ENCODE peak calls at places on chromosomes 6 and 20, in nine cellular contexts. One of them, this sample, is unnamed.

GRCh38 chr6:34608321-34609091 is 52.4 kb upstream of the SPDEF start:
- DNase-seq in lower lobe of right lung: no peak
- DNase-seq in sigmoid colon: no peak
- DNase-seq in effector CD8-positive, alpha-beta T cell: no peak
- DNase-seq in NCI-H748 treated with DMSO at 0.1 percent for 48 hours: no peak
- DNase-seq in H4: no peak
- DNase-seq in naive B cell: no peak
- DNase-seq in RWPE1: no peak
- DNase-seq in activated T-helper 1 cell treated with Interleukin-2 at 50 U/mL for 16 hours: no peak
- DNase-seq in this sample: no peak

GRCh38 chr6:25136879-25137278 is 142.3 kb upstream of the CARMIL1 start:
- DNase-seq in lower lobe of right lung: no peak
- DNase-seq in sigmoid colon: no peak
- DNase-seq in effector CD8-positive, alpha-beta T cell: no peak
- DNase-seq in NCI-H748 treated with DMSO at 0.1 percent for 48 hours: no peak
- DNase-seq in H4: no peak
- DNase-seq in naive B cell: no peak
- DNase-seq in RWPE1: no peak
- DNase-seq in activated T-helper 1 cell treated with Interleukin-2 at 50 U/mL for 16 hours: no peak
- DNase-seq in this sample: no peak

GRCh38 chr6:79045966-79046365 is 32.1 kb downstream of the PHIP start:
- DNase-seq in lower lobe of right lung: no peak
- DNase-seq in sigmoid colon: no peak
- DNase-seq in effector CD8-positive, alpha-beta T cell: no peak
- DNase-seq in NCI-H748 treated with DMSO at 0.1 percent for 48 hours: no peak
- DNase-seq in H4: no peak
- DNase-seq in naive B cell: no peak
- DNase-seq in RWPE1: no peak
- DNase-seq in activated T-helper 1 cell treated with Interleukin-2 at 50 U/mL for 16 hours: no peak
- DNase-seq in this sample: no peak

GRCh38 chr6:151690768-151691562 is 116.5 kb upstream of the ESR1 start:
- DNase-seq in lower lobe of right lung: no peak
- DNase-seq in sigmoid colon: no peak
- DNase-seq in effector CD8-positive, alpha-beta T cell: no peak
- DNase-seq in NCI-H748 treated with DMSO at 0.1 percent for 48 hours: no peak
- DNase-seq in H4: peak
- DNase-seq in naive B cell: peak
- DNase-seq in RWPE1: no peak
- DNase-seq in activated T-helper 1 cell treated with Interleukin-2 at 50 U/mL for 16 hours: no peak
- DNase-seq in this sample: peak

GRCh38 chr6:89368107-89368506 is 15.6 kb upstream of the UBE2J1 start:
- DNase-seq in lower lobe of right lung: peak
- DNase-seq in sigmoid colon: peak
- DNase-seq in effector CD8-positive, alpha-beta T cell: peak
- DNase-seq in NCI-H748 treated with DMSO at 0.1 percent for 48 hours: peak
- DNase-seq in H4: peak
- DNase-seq in naive B cell: peak
- DNase-seq in RWPE1: peak
- DNase-seq in activated T-helper 1 cell treated with Interleukin-2 at 50 U/mL for 16 hours: peak
- DNase-seq in this sample: peak

GRCh38 chr6:150200428-150201105 is 57.7 kb downstream of the PPP1R14C start:
- DNase-seq in lower lobe of right lung: no peak
- DNase-seq in sigmoid colon: no peak
- DNase-seq in effector CD8-positive, alpha-beta T cell: no peak
- DNase-seq in NCI-H748 treated with DMSO at 0.1 percent for 48 hours: no peak
- DNase-seq in H4: no peak
- DNase-seq in naive B cell: no peak
- DNase-seq in RWPE1: no peak
- DNase-seq in activated T-helper 1 cell treated with Interleukin-2 at 50 U/mL for 16 hours: no peak
- DNase-seq in this sample: no peak

GRCh38 chr6:16292432-16292831 is 54.0 kb downstream of the GMPR start:
- DNase-seq in lower lobe of right lung: no peak
- DNase-seq in sigmoid colon: no peak
- DNase-seq in effector CD8-positive, alpha-beta T cell: no peak
- DNase-seq in NCI-H748 treated with DMSO at 0.1 percent for 48 hours: no peak
- DNase-seq in H4: no peak
- DNase-seq in naive B cell: no peak
- DNase-seq in RWPE1: no peak
- DNase-seq in activated T-helper 1 cell treated with Interleukin-2 at 50 U/mL for 16 hours: no peak
- DNase-seq in this sample: no peak

GRCh38 chr20:49532285-49532946 is 35.5 kb downstream of the PTGIS start:
- DNase-seq in lower lobe of right lung: no peak
- DNase-seq in sigmoid colon: no peak
- DNase-seq in effector CD8-positive, alpha-beta T cell: no peak
- DNase-seq in NCI-H748 treated with DMSO at 0.1 percent for 48 hours: no peak
- DNase-seq in H4: no peak
- DNase-seq in naive B cell: no peak
- DNase-seq in RWPE1: no peak
- DNase-seq in activated T-helper 1 cell treated with Interleukin-2 at 50 U/mL for 16 hours: no peak
- DNase-seq in this sample: no peak

GRCh38 chr6:111176038-111176762 is 88.9 kb downstream of the SLC16A10 start:
- DNase-seq in lower lobe of right lung: no peak
- DNase-seq in sigmoid colon: no peak
- DNase-seq in effector CD8-positive, alpha-beta T cell: no peak
- DNase-seq in NCI-H748 treated with DMSO at 0.1 percent for 48 hours: no peak
- DNase-seq in H4: no peak
- DNase-seq in naive B cell: no peak
- DNase-seq in RWPE1: no peak
- DNase-seq in activated T-helper 1 cell treated with Interleukin-2 at 50 U/mL for 16 hours: no peak
- DNase-seq in this sample: no peak

GRCh38 chr6:114432380-114432779 is 89.6 kb upstream of the HS3ST5 start:
- DNase-seq in lower lobe of right lung: no peak
- DNase-seq in sigmoid colon: no peak
- DNase-seq in effector CD8-positive, alpha-beta T cell: no peak
- DNase-seq in NCI-H748 treated with DMSO at 0.1 percent for 48 hours: no peak
- DNase-seq in H4: no peak
- DNase-seq in naive B cell: no peak
- DNase-seq in RWPE1: no peak
- DNase-seq in activated T-helper 1 cell treated with Interleukin-2 at 50 U/mL for 16 hours: no peak
- DNase-seq in this sample: no peak

GRCh38 chr20:36311854-36312723 is 6.0 kb downstream of the DLGAP4 start:
- DNase-seq in lower lobe of right lung: no peak
- DNase-seq in sigmoid colon: peak
- DNase-seq in effector CD8-positive, alpha-beta T cell: no peak
- DNase-seq in NCI-H748 treated with DMSO at 0.1 percent for 48 hours: no peak
- DNase-seq in H4: no peak
- DNase-seq in naive B cell: no peak
- DNase-seq in RWPE1: no peak
- DNase-seq in activated T-helper 1 cell treated with Interleukin-2 at 50 U/mL for 16 hours: no peak
- DNase-seq in this sample: no peak

GRCh38 chr6:16698163-16698533 is 63.1 kb downstream of the ATXN1 start:
- DNase-seq in lower lobe of right lung: no peak
- DNase-seq in sigmoid colon: no peak
- DNase-seq in effector CD8-positive, alpha-beta T cell: no peak
- DNase-seq in NCI-H748 treated with DMSO at 0.1 percent for 48 hours: peak
- DNase-seq in H4: no peak
- DNase-seq in naive B cell: no peak
- DNase-seq in RWPE1: no peak
- DNase-seq in activated T-helper 1 cell treated with Interleukin-2 at 50 U/mL for 16 hours: no peak
- DNase-seq in this sample: no peak

GRCh38 chr20:53869466-53870258 is 200.7 kb downstream of the BCAS1 start:
- DNase-seq in lower lobe of right lung: peak
- DNase-seq in sigmoid colon: peak
- DNase-seq in effector CD8-positive, alpha-beta T cell: peak
- DNase-seq in NCI-H748 treated with DMSO at 0.1 percent for 48 hours: no peak
- DNase-seq in H4: peak
- DNase-seq in naive B cell: peak
- DNase-seq in RWPE1: peak
- DNase-seq in activated T-helper 1 cell treated with Interleukin-2 at 50 U/mL for 16 hours: peak
- DNase-seq in this sample: peak

GRCh38 chr6:154157706-154158105 is 118.7 kb downstream of the OPRM1 start:
- DNase-seq in lower lobe of right lung: no peak
- DNase-seq in sigmoid colon: no peak
- DNase-seq in effector CD8-positive, alpha-beta T cell: no peak
- DNase-seq in NCI-H748 treated with DMSO at 0.1 percent for 48 hours: no peak
- DNase-seq in H4: no peak
- DNase-seq in naive B cell: no peak
- DNase-seq in RWPE1: no peak
- DNase-seq in activated T-helper 1 cell treated with Interleukin-2 at 50 U/mL for 16 hours: no peak
- DNase-seq in this sample: no peak

GRCh38 chr6:140779341-140779740 is 1353.4 kb upstream of the GJE1 start:
- DNase-seq in lower lobe of right lung: no peak
- DNase-seq in sigmoid colon: no peak
- DNase-seq in effector CD8-positive, alpha-beta T cell: no peak
- DNase-seq in NCI-H748 treated with DMSO at 0.1 percent for 48 hours: no peak
- DNase-seq in H4: no peak
- DNase-seq in naive B cell: no peak
- DNase-seq in RWPE1: peak
- DNase-seq in activated T-helper 1 cell treated with Interleukin-2 at 50 U/mL for 16 hours: no peak
- DNase-seq in this sample: no peak

GRCh38 chr6:16596890-16597331 is 164.3 kb downstream of the ATXN1 start:
- DNase-seq in lower lobe of right lung: no peak
- DNase-seq in sigmoid colon: no peak
- DNase-seq in effector CD8-positive, alpha-beta T cell: no peak
- DNase-seq in NCI-H748 treated with DMSO at 0.1 percent for 48 hours: no peak
- DNase-seq in H4: no peak
- DNase-seq in naive B cell: no peak
- DNase-seq in RWPE1: no peak
- DNase-seq in activated T-helper 1 cell treated with Interleukin-2 at 50 U/mL for 16 hours: no peak
- DNase-seq in this sample: no peak

GRCh38 chr6:131082335-131082734 is 19.3 kb upstream of the EPB41L2 start:
- DNase-seq in lower lobe of right lung: no peak
- DNase-seq in sigmoid colon: no peak
- DNase-seq in effector CD8-positive, alpha-beta T cell: no peak
- DNase-seq in NCI-H748 treated with DMSO at 0.1 percent for 48 hours: no peak
- DNase-seq in H4: no peak
- DNase-seq in naive B cell: no peak
- DNase-seq in RWPE1: no peak
- DNase-seq in activated T-helper 1 cell treated with Interleukin-2 at 50 U/mL for 16 hours: no peak
- DNase-seq in this sample: no peak

GRCh38 chr20:5127204-5127858 is 523 bp downstream of the CDS2 start:
- DNase-seq in lower lobe of right lung: peak
- DNase-seq in sigmoid colon: peak
- DNase-seq in effector CD8-positive, alpha-beta T cell: peak
- DNase-seq in NCI-H748 treated with DMSO at 0.1 percent for 48 hours: peak
- DNase-seq in H4: peak
- DNase-seq in naive B cell: peak
- DNase-seq in RWPE1: peak
- DNase-seq in activated T-helper 1 cell treated with Interleukin-2 at 50 U/mL for 16 hours: peak
- DNase-seq in this sample: peak

GRCh38 chr20:13934992-13935894 is 55.2 kb downstream of the SEL1L2 start:
- DNase-seq in lower lobe of right lung: no peak
- DNase-seq in sigmoid colon: no peak
- DNase-seq in effector CD8-positive, alpha-beta T cell: no peak
- DNase-seq in NCI-H748 treated with DMSO at 0.1 percent for 48 hours: no peak
- DNase-seq in H4: no peak
- DNase-seq in naive B cell: no peak
- DNase-seq in RWPE1: no peak
- DNase-seq in activated T-helper 1 cell treated with Interleukin-2 at 50 U/mL for 16 hours: no peak
- DNase-seq in this sample: no peak

GRCh38 chr20:15236812-15237211 is 899.4 kb upstream of the FLRT3 start:
- DNase-seq in lower lobe of right lung: no peak
- DNase-seq in sigmoid colon: no peak
- DNase-seq in effector CD8-positive, alpha-beta T cell: no peak
- DNase-seq in NCI-H748 treated with DMSO at 0.1 percent for 48 hours: peak
- DNase-seq in H4: peak
- DNase-seq in naive B cell: peak
- DNase-seq in RWPE1: peak
- DNase-seq in activated T-helper 1 cell treated with Interleukin-2 at 50 U/mL for 16 hours: no peak
- DNase-seq in this sample: peak

GRCh38 chr6:158819213-158819976 is at the start of gene EZR:
- DNase-seq in lower lobe of right lung: peak
- DNase-seq in sigmoid colon: peak
- DNase-seq in effector CD8-positive, alpha-beta T cell: peak
- DNase-seq in NCI-H748 treated with DMSO at 0.1 percent for 48 hours: peak
- DNase-seq in H4: peak
- DNase-seq in naive B cell: peak
- DNase-seq in RWPE1: peak
- DNase-seq in activated T-helper 1 cell treated with Interleukin-2 at 50 U/mL for 16 hours: peak
- DNase-seq in this sample: peak

GRCh38 chr6:44733868-44734267 is 346.4 kb downstream of the CDC5L start:
- DNase-seq in lower lobe of right lung: no peak
- DNase-seq in sigmoid colon: peak
- DNase-seq in effector CD8-positive, alpha-beta T cell: no peak
- DNase-seq in NCI-H748 treated with DMSO at 0.1 percent for 48 hours: no peak
- DNase-seq in H4: no peak
- DNase-seq in naive B cell: no peak
- DNase-seq in RWPE1: no peak
- DNase-seq in activated T-helper 1 cell treated with Interleukin-2 at 50 U/mL for 16 hours: no peak
- DNase-seq in this sample: no peak

GRCh38 chr6:26270903-26271639 is 93.9 kb upstream of the BTN3A2 start:
- DNase-seq in lower lobe of right lung: peak
- DNase-seq in sigmoid colon: peak
- DNase-seq in effector CD8-positive, alpha-beta T cell: peak
- DNase-seq in NCI-H748 treated with DMSO at 0.1 percent for 48 hours: peak
- DNase-seq in H4: peak
- DNase-seq in naive B cell: peak
- DNase-seq in RWPE1: peak
- DNase-seq in activated T-helper 1 cell treated with Interleukin-2 at 50 U/mL for 16 hours: peak
- DNase-seq in this sample: peak

GRCh38 chr6:132714160-132714559 is 305 bp upstream of the VNN1 start:
- DNase-seq in lower lobe of right lung: no peak
- DNase-seq in sigmoid colon: no peak
- DNase-seq in effector CD8-positive, alpha-beta T cell: no peak
- DNase-seq in NCI-H748 treated with DMSO at 0.1 percent for 48 hours: no peak
- DNase-seq in H4: no peak
- DNase-seq in naive B cell: no peak
- DNase-seq in RWPE1: no peak
- DNase-seq in activated T-helper 1 cell treated with Interleukin-2 at 50 U/mL for 16 hours: no peak
- DNase-seq in this sample: no peak

GRCh38 chr6:15423286-15423957 is 177.6 kb downstream of the JARID2 start:
- DNase-seq in lower lobe of right lung: no peak
- DNase-seq in sigmoid colon: no peak
- DNase-seq in effector CD8-positive, alpha-beta T cell: no peak
- DNase-seq in NCI-H748 treated with DMSO at 0.1 percent for 48 hours: no peak
- DNase-seq in H4: peak
- DNase-seq in naive B cell: no peak
- DNase-seq in RWPE1: no peak
- DNase-seq in activated T-helper 1 cell treated with Interleukin-2 at 50 U/mL for 16 hours: no peak
- DNase-seq in this sample: no peak

GRCh38 chr6:90383212-90383611 is 86.6 kb upstream of the BACH2 start:
- DNase-seq in lower lobe of right lung: no peak
- DNase-seq in sigmoid colon: no peak
- DNase-seq in effector CD8-positive, alpha-beta T cell: no peak
- DNase-seq in NCI-H748 treated with DMSO at 0.1 percent for 48 hours: no peak
- DNase-seq in H4: no peak
- DNase-seq in naive B cell: peak
- DNase-seq in RWPE1: no peak
- DNase-seq in activated T-helper 1 cell treated with Interleukin-2 at 50 U/mL for 16 hours: no peak
- DNase-seq in this sample: peak

GRCh38 chr20:63913768-63914167 is 18.8 kb downstream of the DNAJC5 start:
- DNase-seq in lower lobe of right lung: no peak
- DNase-seq in sigmoid colon: no peak
- DNase-seq in effector CD8-positive, alpha-beta T cell: no peak
- DNase-seq in NCI-H748 treated with DMSO at 0.1 percent for 48 hours: no peak
- DNase-seq in H4: no peak
- DNase-seq in naive B cell: no peak
- DNase-seq in RWPE1: no peak
- DNase-seq in activated T-helper 1 cell treated with Interleukin-2 at 50 U/mL for 16 hours: no peak
- DNase-seq in this sample: no peak

GRCh38 chr6:41157323-41157722 is 3.2 kb upstream of the TREML1 start:
- DNase-seq in lower lobe of right lung: peak
- DNase-seq in sigmoid colon: no peak
- DNase-seq in effector CD8-positive, alpha-beta T cell: no peak
- DNase-seq in NCI-H748 treated with DMSO at 0.1 percent for 48 hours: no peak
- DNase-seq in H4: no peak
- DNase-seq in naive B cell: no peak
- DNase-seq in RWPE1: no peak
- DNase-seq in activated T-helper 1 cell treated with Interleukin-2 at 50 U/mL for 16 hours: no peak
- DNase-seq in this sample: no peak

GRCh38 chr6:143271024-143271423 is 179.5 kb downstream of the ADAT2 start:
- DNase-seq in lower lobe of right lung: no peak
- DNase-seq in sigmoid colon: no peak
- DNase-seq in effector CD8-positive, alpha-beta T cell: no peak
- DNase-seq in NCI-H748 treated with DMSO at 0.1 percent for 48 hours: no peak
- DNase-seq in H4: no peak
- DNase-seq in naive B cell: no peak
- DNase-seq in RWPE1: peak
- DNase-seq in activated T-helper 1 cell treated with Interleukin-2 at 50 U/mL for 16 hours: no peak
- DNase-seq in this sample: no peak

GRCh38 chr20:25984933-25985332 is 288.3 kb upstream of the ZNF337 start:
- DNase-seq in lower lobe of right lung: peak
- DNase-seq in sigmoid colon: peak
- DNase-seq in effector CD8-positive, alpha-beta T cell: no peak
- DNase-seq in NCI-H748 treated with DMSO at 0.1 percent for 48 hours: no peak
- DNase-seq in H4: no peak
- DNase-seq in naive B cell: no peak
- DNase-seq in RWPE1: peak
- DNase-seq in activated T-helper 1 cell treated with Interleukin-2 at 50 U/mL for 16 hours: peak
- DNase-seq in this sample: peak

GRCh38 chr6:152605342-152605741 is 31.8 kb downstream of the SYNE1 start:
- DNase-seq in lower lobe of right lung: no peak
- DNase-seq in sigmoid colon: no peak
- DNase-seq in effector CD8-positive, alpha-beta T cell: no peak
- DNase-seq in NCI-H748 treated with DMSO at 0.1 percent for 48 hours: no peak
- DNase-seq in H4: no peak
- DNase-seq in naive B cell: no peak
- DNase-seq in RWPE1: no peak
- DNase-seq in activated T-helper 1 cell treated with Interleukin-2 at 50 U/mL for 16 hours: no peak
- DNase-seq in this sample: no peak